ENCODE peak calls at places on chromosomes 3 and 15, in ten cellular contexts. One of them, this sample, is unnamed.
A peak's percentile ranks its signal among the peaks of the same experiment; 100 is the strongest.

GRCh38 chr15:80576519-80577090 is 118.5 kb upstream of the ABHD17C start:
- DNase-seq in transverse colon: no peak
- DNase-seq in H1: no peak
- DNase-seq in prostate gland: no peak
- DNase-seq in A549: no peak
- DNase-seq in suprapubic skin: peak; percentile 63
- DNase-seq in tibial nerve: no peak
- DNase-seq in body of pancreas: no peak
- DNase-seq in stomach: no peak
- DNase-seq in breast epithelium: no peak
- DNase-seq in this sample: no peak

GRCh38 chr3:36714343-36714742 is 50.0 kb downstream of the DCLK3 start:
- DNase-seq in H1: no peak
- DNase-seq in A549: no peak
- DNase-seq in transverse colon: no peak
- DNase-seq in stomach: no peak
- DNase-seq in tibial nerve: no peak
- DNase-seq in body of pancreas: no peak
- DNase-seq in breast epithelium: no peak
- DNase-seq in prostate gland: no peak
- DNase-seq in suprapubic skin: no peak
- DNase-seq in this sample: no peak

GRCh38 chr15:73927003-73927475 is 777 bp downstream of the LOXL1 start:
- DNase-seq in body of pancreas: peak; percentile 86
- DNase-seq in suprapubic skin: no peak
- DNase-seq in H1: no peak
- DNase-seq in tibial nerve: no peak
- DNase-seq in transverse colon: peak; percentile 63
- DNase-seq in A549: no peak
- DNase-seq in stomach: peak; percentile 86
- DNase-seq in prostate gland: peak; percentile 62
- DNase-seq in breast epithelium: no peak
- DNase-seq in this sample: peak; percentile 83

GRCh38 chr15:29835301-29835700 is 13.0 kb upstream of the TJP1 start:
- DNase-seq in stomach: no peak
- DNase-seq in prostate gland: no peak
- DNase-seq in H1: no peak
- DNase-seq in breast epithelium: no peak
- DNase-seq in suprapubic skin: no peak
- DNase-seq in body of pancreas: no peak
- DNase-seq in transverse colon: no peak
- DNase-seq in tibial nerve: no peak
- DNase-seq in A549: no peak
- DNase-seq in this sample: no peak

GRCh38 chr3:64138656-64139375 is 86.5 kb downstream of the PRICKLE2 start:
- DNase-seq in H1: no peak
- DNase-seq in body of pancreas: no peak
- DNase-seq in tibial nerve: no peak
- DNase-seq in prostate gland: no peak
- DNase-seq in stomach: no peak
- DNase-seq in breast epithelium: no peak
- DNase-seq in suprapubic skin: no peak
- DNase-seq in A549: no peak
- DNase-seq in transverse colon: no peak
- DNase-seq in this sample: no peak

GRCh38 chr3:64717872-64718613 is 30.2 kb upstream of the ADAMTS9 start:
- DNase-seq in suprapubic skin: no peak
- DNase-seq in breast epithelium: no peak
- DNase-seq in transverse colon: no peak
- DNase-seq in H1: no peak
- DNase-seq in A549: no peak
- DNase-seq in prostate gland: no peak
- DNase-seq in stomach: no peak
- DNase-seq in body of pancreas: no peak
- DNase-seq in tibial nerve: no peak
- DNase-seq in this sample: no peak

GRCh38 chr3:188627652-188628051 is 473.7 kb downstream of the LPP start:
- DNase-seq in A549: no peak
- DNase-seq in H1: no peak
- DNase-seq in body of pancreas: no peak
- DNase-seq in stomach: no peak
- DNase-seq in tibial nerve: no peak
- DNase-seq in prostate gland: no peak
- DNase-seq in transverse colon: no peak
- DNase-seq in breast epithelium: no peak
- DNase-seq in suprapubic skin: no peak
- DNase-seq in this sample: no peak

GRCh38 chr3:106839576-106840280 is 537.5 kb upstream of the CCDC54 start:
- DNase-seq in A549: no peak
- DNase-seq in stomach: no peak
- DNase-seq in prostate gland: no peak
- DNase-seq in transverse colon: no peak
- DNase-seq in tibial nerve: no peak
- DNase-seq in body of pancreas: no peak
- DNase-seq in breast epithelium: no peak
- DNase-seq in suprapubic skin: no peak
- DNase-seq in H1: no peak
- DNase-seq in this sample: no peak

GRCh38 chr3:48919215-48920138 is 835 bp downstream of the ARIH2 start:
- DNase-seq in breast epithelium: no peak
- DNase-seq in body of pancreas: peak; percentile 32
- DNase-seq in A549: peak; percentile 58
- DNase-seq in stomach: peak; percentile 28
- DNase-seq in H1: no peak
- DNase-seq in transverse colon: peak; percentile 25
- DNase-seq in suprapubic skin: peak; percentile 78
- DNase-seq in tibial nerve: no peak
- DNase-seq in prostate gland: peak; percentile 5
- DNase-seq in this sample: peak; percentile 12

GRCh38 chr3:49539659-49540560 is 14.4 kb upstream of the BSN start:
- DNase-seq in H1: peak; percentile 87
- DNase-seq in stomach: peak; percentile 97
- DNase-seq in prostate gland: peak; percentile 93
- DNase-seq in tibial nerve: peak; percentile 91
- DNase-seq in body of pancreas: peak; percentile 96
- DNase-seq in suprapubic skin: peak; percentile 97
- DNase-seq in breast epithelium: peak; percentile 84
- DNase-seq in transverse colon: peak; percentile 95
- DNase-seq in A549: peak; percentile 57
- DNase-seq in this sample: peak; percentile 94

GRCh38 chr3:164470471-164470870 is 607.8 kb downstream of the SI start:
- DNase-seq in stomach: no peak
- DNase-seq in transverse colon: no peak
- DNase-seq in H1: peak; percentile 7
- DNase-seq in prostate gland: no peak
- DNase-seq in A549: no peak
- DNase-seq in breast epithelium: no peak
- DNase-seq in tibial nerve: no peak
- DNase-seq in body of pancreas: no peak
- DNase-seq in suprapubic skin: no peak
- DNase-seq in this sample: no peak

GRCh38 chr3:169286992-169287391 is 376.5 kb downstream of the MECOM start:
- DNase-seq in H1: no peak
- DNase-seq in prostate gland: no peak
- DNase-seq in breast epithelium: no peak
- DNase-seq in transverse colon: no peak
- DNase-seq in tibial nerve: no peak
- DNase-seq in A549: no peak
- DNase-seq in suprapubic skin: no peak
- DNase-seq in body of pancreas: no peak
- DNase-seq in stomach: no peak
- DNase-seq in this sample: peak; percentile 3

GRCh38 chr3:42129014-42129953 is 38.1 kb downstream of the TRAK1 start:
- DNase-seq in tibial nerve: no peak
- DNase-seq in transverse colon: no peak
- DNase-seq in A549: peak; percentile 26
- DNase-seq in prostate gland: peak; percentile 42
- DNase-seq in suprapubic skin: no peak
- DNase-seq in H1: no peak
- DNase-seq in body of pancreas: peak; percentile 47
- DNase-seq in breast epithelium: peak; percentile 53
- DNase-seq in stomach: peak; percentile 47
- DNase-seq in this sample: peak; percentile 26

GRCh38 chr3:126083511-126083912 is 412 bp downstream of the SLC41A3 start:
- DNase-seq in suprapubic skin: no peak
- DNase-seq in H1: no peak
- DNase-seq in body of pancreas: peak; percentile 45
- DNase-seq in prostate gland: peak; percentile 29
- DNase-seq in tibial nerve: no peak
- DNase-seq in breast epithelium: peak; percentile 40
- DNase-seq in A549: peak; percentile 35
- DNase-seq in transverse colon: peak; percentile 51
- DNase-seq in stomach: peak; percentile 49
- DNase-seq in this sample: peak; percentile 50

GRCh38 chr3:126083138-126083445 is 832 bp downstream of the SLC41A3 start:
- DNase-seq in prostate gland: no peak
- DNase-seq in breast epithelium: no peak
- DNase-seq in transverse colon: no peak
- DNase-seq in body of pancreas: no peak
- DNase-seq in H1: no peak
- DNase-seq in suprapubic skin: no peak
- DNase-seq in tibial nerve: no peak
- DNase-seq in stomach: no peak
- DNase-seq in A549: peak; percentile 7
- DNase-seq in this sample: no peak

GRCh38 chr3:126085276-126085675 is 1.4 kb upstream of the SLC41A3 start:
- DNase-seq in suprapubic skin: no peak
- DNase-seq in H1: no peak
- DNase-seq in body of pancreas: no peak
- DNase-seq in stomach: no peak
- DNase-seq in transverse colon: no peak
- DNase-seq in tibial nerve: no peak
- DNase-seq in A549: no peak
- DNase-seq in prostate gland: no peak
- DNase-seq in breast epithelium: no peak
- DNase-seq in this sample: no peak

GRCh38 chr3:126084667-126085180 is 800 bp upstream of the SLC41A3 start:
- DNase-seq in breast epithelium: no peak
- DNase-seq in H1: no peak
- DNase-seq in transverse colon: no peak
- DNase-seq in suprapubic skin: no peak
- DNase-seq in prostate gland: no peak
- DNase-seq in body of pancreas: no peak
- DNase-seq in A549: no peak
- DNase-seq in tibial nerve: no peak
- DNase-seq in stomach: no peak
- DNase-seq in this sample: no peak

DNA sequence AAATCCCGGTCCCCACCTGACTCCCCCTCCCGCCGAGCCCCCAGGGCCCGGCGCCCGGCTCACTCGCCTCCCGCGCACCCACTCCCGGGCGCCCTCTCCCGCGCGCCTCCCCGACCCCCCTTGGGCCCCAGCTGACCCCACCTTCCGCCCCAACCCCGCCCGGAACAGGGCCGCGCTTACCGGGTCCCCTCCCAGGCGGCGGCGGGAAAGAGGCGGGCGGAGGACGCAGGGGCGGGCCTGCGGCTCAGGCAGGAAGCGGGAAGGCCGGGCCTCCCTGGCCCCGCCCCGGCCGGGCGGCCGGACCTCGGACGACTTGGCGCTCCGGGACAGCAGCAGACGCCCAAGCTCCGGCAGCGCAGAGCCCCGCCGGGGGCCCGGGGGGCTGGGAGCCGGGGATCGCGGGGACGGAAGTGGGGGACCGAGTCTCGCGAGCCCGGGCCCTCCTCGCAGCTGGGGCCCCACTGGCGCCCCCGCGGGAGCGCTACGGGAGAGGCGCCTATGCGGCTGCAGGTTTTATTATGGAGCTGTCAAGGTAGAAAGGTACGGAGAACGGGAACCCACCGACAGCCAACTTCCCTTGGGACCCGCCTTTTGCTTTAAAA is at the start of gene SLC41A3:
- DNase-seq in H1: peak; percentile 21
- DNase-seq in body of pancreas: peak; percentile 88
- DNase-seq in prostate gland: peak; percentile 88
- DNase-seq in tibial nerve: peak; percentile 81
- DNase-seq in breast epithelium: peak; percentile 83
- DNase-seq in A549: peak; percentile 55
- DNase-seq in transverse colon: peak; percentile 93
- DNase-seq in stomach: peak; percentile 91
- DNase-seq in suprapubic skin: peak; percentile 92
- DNase-seq in this sample: peak; percentile 91
- TF ChIP-seq POLR2A in H1: peak; percentile 33
- TF ChIP-seq POLR2A in body of pancreas: peak; percentile 70
- TF ChIP-seq POLR2A in prostate gland: peak; percentile 80
- TF ChIP-seq POLR2A in tibial nerve: peak; percentile 53
- TF ChIP-seq POLR2A in breast epithelium: no peak
- TF ChIP-seq POLR2A in A549: peak; percentile 1
- TF ChIP-seq POLR2A in transverse colon: peak; percentile 46
- TF ChIP-seq POLR2A in stomach: no peak
- TF ChIP-seq POLR2A in suprapubic skin: no peak
- TF ChIP-seq POLR2A in this sample: no peak

DNA sequence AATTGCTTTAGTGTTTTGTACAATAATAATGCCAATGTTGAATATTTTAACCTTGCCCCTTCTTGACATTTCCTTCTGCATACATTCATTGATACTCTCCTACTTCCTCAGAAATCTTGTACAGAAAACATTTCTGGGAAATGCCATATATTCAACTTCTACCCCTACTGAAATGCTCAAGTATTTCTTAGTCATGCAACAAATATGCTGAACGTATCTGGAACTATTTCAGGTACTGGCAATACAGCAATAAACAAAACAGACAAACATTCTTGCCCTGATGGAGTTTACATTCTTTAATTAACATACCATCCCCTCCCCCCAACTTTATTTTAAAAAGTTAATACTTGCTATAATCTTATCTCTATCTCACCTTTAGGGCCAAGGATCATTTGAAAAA is 147.2 kb downstream of the STAG1 start:
- DNase-seq in H1: no peak
- DNase-seq in tibial nerve: no peak
- DNase-seq in prostate gland: no peak
- DNase-seq in stomach: no peak
- DNase-seq in breast epithelium: no peak
- DNase-seq in body of pancreas: no peak
- DNase-seq in suprapubic skin: no peak
- DNase-seq in transverse colon: no peak
- DNase-seq in A549: no peak
- DNase-seq in this sample: no peak
- H3K27ac ChIP-seq in H1: no peak overlapping the region
- H3K27ac ChIP-seq in tibial nerve: no peak overlapping the region
- H3K27ac ChIP-seq in prostate gland: no peak overlapping the region
- H3K27ac ChIP-seq in stomach: no peak overlapping the region
- H3K27ac ChIP-seq in breast epithelium: no peak overlapping the region
- H3K27ac ChIP-seq in body of pancreas: no peak overlapping the region
- H3K27ac ChIP-seq in suprapubic skin: no peak overlapping the region
- H3K27ac ChIP-seq in transverse colon: no peak overlapping the region
- H3K27ac ChIP-seq in A549: no peak overlapping the region
- H3K27ac ChIP-seq in this sample: no peak overlapping the region

GRCh38 chr3:197229836-197230235 is 68.6 kb downstream of the DLG1 start:
- DNase-seq in A549: no peak
- DNase-seq in suprapubic skin: no peak
- DNase-seq in transverse colon: no peak
- DNase-seq in stomach: no peak
- DNase-seq in tibial nerve: no peak
- DNase-seq in body of pancreas: no peak
- DNase-seq in H1: no peak
- DNase-seq in breast epithelium: no peak
- DNase-seq in prostate gland: no peak
- DNase-seq in this sample: no peak
- H3K4me1 ChIP-seq in A549: peaks cover 46% of the 10 kb centered on the region
- H3K4me1 ChIP-seq in suprapubic skin: peaks cover 4% of the 10 kb centered on the region
- H3K4me1 ChIP-seq in transverse colon: peaks cover 24% of the 10 kb centered on the region
- H3K4me1 ChIP-seq in stomach: peaks cover 42% of the 10 kb centered on the region
- H3K4me1 ChIP-seq in tibial nerve: peaks cover 29% of the 10 kb centered on the region
- H3K4me1 ChIP-seq in body of pancreas: peaks cover 26% of the 10 kb centered on the region
- H3K4me1 ChIP-seq in H1: no peaks in the 10 kb centered on the region
- H3K4me1 ChIP-seq in breast epithelium: no peaks in the 10 kb centered on the region
- H3K4me1 ChIP-seq in prostate gland: no peaks in the 10 kb centered on the region
- H3K4me1 ChIP-seq in this sample: peaks cover 15% of the 10 kb centered on the region

GRCh38 chr3:185152433-185153169 is at the start of gene C3orf70:
- DNase-seq in transverse colon: peak; percentile 69
- DNase-seq in stomach: peak; percentile 60
- DNase-seq in suprapubic skin: no peak
- DNase-seq in A549: peak; percentile 13
- DNase-seq in H1: no peak
- DNase-seq in body of pancreas: peak; percentile 39
- DNase-seq in prostate gland: peak; percentile 23
- DNase-seq in breast epithelium: no peak
- DNase-seq in tibial nerve: no peak
- DNase-seq in this sample: peak; percentile 37
- TF ChIP-seq POLR2A in transverse colon: peak; percentile 35
- TF ChIP-seq POLR2A in stomach: no peak
- TF ChIP-seq POLR2A in suprapubic skin: no peak
- TF ChIP-seq POLR2A in A549: no peak
- TF ChIP-seq POLR2A in H1: peak; percentile 36
- TF ChIP-seq POLR2A in body of pancreas: no peak
- TF ChIP-seq POLR2A in prostate gland: no peak
- TF ChIP-seq POLR2A in breast epithelium: no peak
- TF ChIP-seq POLR2A in tibial nerve: peak; percentile 40
- TF ChIP-seq POLR2A in this sample: no peak